ENCODE peak calls at places on chromosome 4, in ten cellular contexts. M, U, I, Y, F, A, P, H, N and D are unnamed samples. For H3K9me3 and H3K4me1, the result is how much of the 10 kb centered on the place peaks cover.

GRCh38 chr4:29151584-29151983 is 1568.6 kb upstream of the PCDH7 start:
- DNase-seq in M (peak), U (no peak), I (no peak), Y (no peak), F (no peak), A (no peak), P (no peak), H (no peak), N (no peak), D (no peak)

GRCh38 chr4:107577743-107578142 is 142.3 kb downstream of the PAPSS1 start:
- DNase-seq in M (no peak), U (no peak), I (no peak), Y (no peak), F (no peak), A (no peak), P (no peak), H (no peak), N (no peak), D (no peak)

GRCh38 chr4:53981573-53981972 is 82.8 kb downstream of the CHIC2 start:
- DNase-seq in M (peak), U (no peak), I (no peak), Y (no peak), F (no peak), A (no peak), P (no peak), H (no peak), N (no peak), D (no peak)

GRCh38 chr4:99815597-99816011 is 1.0 kb upstream of the DAPP1 start:
- DNase-seq in M (peak), U (no peak), I (no peak), Y (no peak), F (no peak), A (no peak), P (no peak), H (no peak), N (no peak), D (no peak)

GRCh38 chr4:11134705-11135104 is 294.0 kb downstream of the HS3ST1 start:
- DNase-seq in M (no peak), U (no peak), I (no peak), Y (no peak), F (no peak), A (no peak), P (no peak), H (no peak), N (no peak), D (no peak)

GRCh38 chr4:84958434-84958833 is 8.1 kb downstream of the WDFY3 start:
- DNase-seq in M (no peak), U (no peak), I (no peak), Y (no peak), F (no peak), A (no peak), P (no peak), H (no peak), N (no peak), D (no peak)

GRCh38 chr4:123562994-123563745 is 166.6 kb downstream of the SPRY1 start:
- DNase-seq in M (peak), U (no peak), I (no peak), Y (no peak), F (peak), A (no peak), P (no peak), H (no peak), N (no peak), D (no peak)

GRCh38 chr4:81454498-81454897 is 17.2 kb downstream of the RASGEF1B start:
- DNase-seq in M (peak), U (no peak), I (no peak), Y (no peak), F (peak), A (no peak), P (no peak), H (no peak), N (no peak), D (no peak)

GRCh38 chr4:182913036-182913435 is 4.2 kb downstream of the DCTD start:
- DNase-seq in M (no peak), U (no peak), I (no peak), Y (no peak), F (no peak), A (no peak), P (no peak), H (no peak), N (no peak), D (no peak)

GRCh38 chr4:155539746-155540145 is 126.9 kb upstream of the GUCY1A1 start:
- DNase-seq in M (peak), U (no peak), I (no peak), Y (no peak), F (peak), A (no peak), P (no peak), H (no peak), N (no peak), D (no peak)

GRCh38 chr4:95637047-95637600 is 88.4 kb upstream of the UNC5C start:
- DNase-seq in M (no peak), U (no peak), I (no peak), Y (no peak), F (peak), A (no peak), P (no peak), H (no peak), N (peak), D (no peak)

GRCh38 chr4:95410387-95411005 is 138.3 kb downstream of the UNC5C start:
- DNase-seq in M (no peak), U (no peak), I (no peak), Y (no peak), F (no peak), A (no peak), P (no peak), H (no peak), N (no peak), D (no peak)

GRCh38 chr4:6324999-6325790 is 55.5 kb downstream of the WFS1 start:
- DNase-seq in M (no peak), U (peak), I (no peak), Y (no peak), F (peak), A (peak), P (no peak), H (peak), N (no peak), D (peak)
- H3K4me3 ChIP-seq in M (no peak), U (no peak), I (no peak), Y (no peak), F (no peak), A (no peak), P (no peak), H (no peak), N (no peak), D (no peak)

DNA sequence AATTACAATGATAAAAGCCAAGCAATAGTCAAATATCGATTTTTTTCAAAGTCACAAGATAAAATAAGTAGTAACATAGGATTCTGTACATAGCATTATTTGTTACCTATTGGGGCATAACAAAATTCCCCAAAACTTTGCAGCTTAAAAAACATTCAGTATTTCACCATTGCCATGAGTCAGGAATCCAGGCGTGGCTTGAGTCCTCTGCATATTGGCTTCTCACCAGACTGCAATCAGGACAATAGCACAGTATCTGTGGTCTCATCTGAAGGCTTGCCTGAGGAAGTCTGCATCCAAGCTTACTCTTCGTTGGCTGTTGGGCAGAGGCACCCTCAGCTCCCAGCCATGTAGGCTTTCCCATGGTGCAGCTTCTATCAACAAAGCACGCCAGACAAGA is 6.2 kb upstream of the CTBP1 start:
- DNase-seq in M (no peak), U (no peak), I (no peak), Y (no peak), F (no peak), A (no peak), P (no peak), H (no peak), N (no peak), D (no peak)
- H3K9me3 ChIP-seq in M (under half), U (under half), I (under half), Y (under half), F (under half), A (under half), P (under half), H (under half), N (under half), D (under half)

DNA sequence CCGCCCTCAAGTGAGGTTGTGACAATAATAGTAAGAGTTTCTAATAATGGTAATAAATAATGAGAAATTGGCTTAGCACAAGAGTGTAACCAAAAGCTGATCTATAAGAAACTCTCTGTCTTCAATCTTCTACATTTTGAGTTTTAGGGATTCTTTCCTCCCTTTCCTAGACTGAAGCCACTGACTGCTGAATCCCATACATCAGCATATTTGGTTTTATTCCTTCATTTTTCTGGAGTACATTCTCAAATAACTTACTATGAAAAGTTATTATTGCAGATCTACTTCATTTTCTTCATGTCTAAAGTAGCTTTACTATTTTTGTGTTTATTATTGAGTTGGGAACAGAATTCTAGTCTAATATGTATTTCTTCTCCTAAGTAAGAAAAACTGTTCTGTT is 49.9 kb upstream of the ADAD1 start:
- DNase-seq in M (no peak), U (no peak), I (no peak), Y (no peak), F (no peak), A (no peak), P (no peak), H (no peak), N (no peak), D (no peak)
- H3K4me1 ChIP-seq in M (under half), U (under half), I (under half), Y (under half), F (under half), A (under half), P (under half), H (under half), N (under half), D (under half)

GRCh38 chr4:180527993-180528392 is 1715.2 kb upstream of the TENM3 start:
- DNase-seq in M (no peak), U (no peak), I (no peak), Y (no peak), F (peak), A (no peak), P (no peak), H (no peak), N (no peak), D (no peak)
- H3K4me3 ChIP-seq in M (no peak), U (no peak), I (no peak), Y (no peak), F (no peak), A (no peak), P (no peak), H (no peak), N (no peak), D (no peak)

GRCh38 chr4:13143234-13143633 is 340.9 kb downstream of the RAB28 start:
- DNase-seq in M (no peak), U (no peak), I (no peak), Y (no peak), F (no peak), A (no peak), P (no peak), H (no peak), N (no peak), D (no peak)

GRCh38 chr4:13143704-13144103 is 340.4 kb downstream of the RAB28 start:
- DNase-seq in M (no peak), U (no peak), I (no peak), Y (no peak), F (no peak), A (no peak), P (no peak), H (no peak), N (no peak), D (no peak)

GRCh38 chr4:13137400-13137799 is 346.7 kb downstream of the RAB28 start:
- DNase-seq in M (no peak), U (no peak), I (no peak), Y (no peak), F (no peak), A (no peak), P (peak), H (no peak), N (no peak), D (no peak)

DNA sequence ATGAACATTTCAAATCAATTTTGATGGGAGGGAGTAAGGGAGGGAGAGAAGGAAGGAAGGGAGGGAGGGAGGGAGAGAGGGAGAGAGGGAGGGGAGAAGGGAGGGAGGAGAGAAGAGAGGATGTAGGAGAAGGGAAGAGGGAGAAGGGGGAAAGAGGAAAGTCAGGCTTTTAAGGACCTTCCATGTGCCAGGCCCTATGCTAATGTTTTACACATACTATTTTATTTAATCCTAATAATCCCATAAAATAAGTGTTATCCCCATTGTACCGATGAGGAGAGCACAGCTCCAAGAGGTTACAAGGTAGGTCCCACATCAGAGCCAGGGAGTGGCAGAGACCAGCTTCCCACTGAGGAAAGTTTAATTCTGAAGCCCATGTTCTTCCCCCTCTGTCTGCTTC is 341.9 kb downstream of the RAB28 start:
- DNase-seq in M (no peak), U (no peak), I (no peak), Y (no peak), F (no peak), A (no peak), P (no peak), H (no peak), N (no peak), D (no peak)
- H3K9me3 ChIP-seq in M (under half), U (under half), I (under half), Y (under half), F (under half), A (under half), P (under half), H (under half), N (under half), D (under half)

GRCh38 chr4:7209699-7210098 is 17.4 kb downstream of the SORCS2 start:
- DNase-seq in M (no peak), U (no peak), I (no peak), Y (no peak), F (no peak), A (no peak), P (no peak), H (no peak), N (no peak), D (no peak)
- H3K4me1 ChIP-seq in M (under half), U (under half), I (under half), Y (under half), F (under half), A (under half), P (under half), H (under half), N (under half), D (under half)

GRCh38 chr4:72311291-72311690 is 257.7 kb downstream of the ADAMTS3 start:
- DNase-seq in M (no peak), U (no peak), I (no peak), Y (no peak), F (no peak), A (no peak), P (no peak), H (no peak), N (no peak), D (no peak)
- H3K4me3 ChIP-seq in M (no peak), U (no peak), I (no peak), Y (no peak), F (no peak), A (no peak), P (no peak), H (no peak), N (no peak), D (no peak)